ENCODE peak calls at places on chromosomes 11 and 22, in seven cellular contexts. One of them, this sample, is unnamed.
A peak's percentile ranks its signal among the peaks of the same experiment; 100 is the strongest.

GRCh38 chr22:19878461-19879247 is 24.0 kb upstream of the GNB1L start:
- DNase-seq in progenitor cell of endocrine pancreas: no peak
- DNase-seq in Right ventricle myocardium superior: no peak
- DNase-seq in psoas muscle: peak; percentile 8
- DNase-seq in HEK293T: no peak
- DNase-seq in stimulated activated CD8-positive, alpha-beta memory T cell treated with anti-CD3 and anti-CD28 coated beads, Interleukin-7, amount 100 ng/mL, for 1 hour: no peak
- DNase-seq in lower lobe of right lung: peak; percentile 37
- DNase-seq in this sample: peak; percentile 68

GRCh38 chr22:37747090-37747714 is 50.4 kb downstream of the TRIOBP start:
- DNase-seq in stimulated activated CD8-positive, alpha-beta memory T cell treated with anti-CD3 and anti-CD28 coated beads, Interleukin-7, amount 100 ng/mL, for 1 hour: no peak
- DNase-seq in progenitor cell of endocrine pancreas: no peak
- DNase-seq in HEK293T: no peak
- DNase-seq in lower lobe of right lung: no peak
- DNase-seq in psoas muscle: peak; percentile 56
- DNase-seq in Right ventricle myocardium superior: peak; percentile 64
- DNase-seq in this sample: peak; percentile 73

GRCh38 chr22:48173061-48173849 is 1410.8 kb downstream of the TBC1D22A start:
- DNase-seq in progenitor cell of endocrine pancreas: no peak
- DNase-seq in HEK293T: no peak
- DNase-seq in stimulated activated CD8-positive, alpha-beta memory T cell treated with anti-CD3 and anti-CD28 coated beads, Interleukin-7, amount 100 ng/mL, for 1 hour: no peak
- DNase-seq in psoas muscle: no peak
- DNase-seq in Right ventricle myocardium superior: no peak
- DNase-seq in lower lobe of right lung: no peak
- DNase-seq in this sample: no peak

GRCh38 chr11:33492569-33492968 is 208.1 kb downstream of the C11orf91 start:
- DNase-seq in lower lobe of right lung: no peak
- DNase-seq in HEK293T: no peak
- DNase-seq in Right ventricle myocardium superior: no peak
- DNase-seq in stimulated activated CD8-positive, alpha-beta memory T cell treated with anti-CD3 and anti-CD28 coated beads, Interleukin-7, amount 100 ng/mL, for 1 hour: no peak
- DNase-seq in psoas muscle: no peak
- DNase-seq in progenitor cell of endocrine pancreas: no peak
- DNase-seq in this sample: no peak

GRCh38 chr11:72598901-72599300 is 75.3 kb downstream of the PDE2A start:
- DNase-seq in psoas muscle: peak; percentile 51
- DNase-seq in progenitor cell of endocrine pancreas: peak; percentile 29
- DNase-seq in HEK293T: peak; percentile 24
- DNase-seq in stimulated activated CD8-positive, alpha-beta memory T cell treated with anti-CD3 and anti-CD28 coated beads, Interleukin-7, amount 100 ng/mL, for 1 hour: no peak
- DNase-seq in lower lobe of right lung: no peak
- DNase-seq in Right ventricle myocardium superior: peak; percentile 78
- DNase-seq in this sample: no peak

GRCh38 chr11:72548481-72548880 is 114.2 kb upstream of the CLPB start:
- DNase-seq in progenitor cell of endocrine pancreas: no peak
- DNase-seq in HEK293T: no peak
- DNase-seq in Right ventricle myocardium superior: no peak
- DNase-seq in psoas muscle: no peak
- DNase-seq in stimulated activated CD8-positive, alpha-beta memory T cell treated with anti-CD3 and anti-CD28 coated beads, Interleukin-7, amount 100 ng/mL, for 1 hour: no peak
- DNase-seq in lower lobe of right lung: no peak
- DNase-seq in this sample: no peak

GRCh38 chr11:34373727-34374126 is 15.9 kb upstream of the ABTB2 start:
- DNase-seq in stimulated activated CD8-positive, alpha-beta memory T cell treated with anti-CD3 and anti-CD28 coated beads, Interleukin-7, amount 100 ng/mL, for 1 hour: no peak
- DNase-seq in Right ventricle myocardium superior: no peak
- DNase-seq in HEK293T: no peak
- DNase-seq in progenitor cell of endocrine pancreas: no peak
- DNase-seq in lower lobe of right lung: no peak
- DNase-seq in psoas muscle: no peak
- DNase-seq in this sample: no peak

GRCh38 chr11:2122907-2123627 is 16.1 kb downstream of the IGF2 start:
- DNase-seq in Right ventricle myocardium superior: peak; percentile 32
- DNase-seq in HEK293T: no peak
- DNase-seq in psoas muscle: no peak
- DNase-seq in lower lobe of right lung: peak; percentile 25
- DNase-seq in progenitor cell of endocrine pancreas: no peak
- DNase-seq in stimulated activated CD8-positive, alpha-beta memory T cell treated with anti-CD3 and anti-CD28 coated beads, Interleukin-7, amount 100 ng/mL, for 1 hour: no peak
- DNase-seq in this sample: no peak

GRCh38 chr22:20430101-20430640 is 7.5 kb downstream of the SCARF2 start:
- DNase-seq in HEK293T: no peak
- DNase-seq in lower lobe of right lung: peak; percentile 42
- DNase-seq in Right ventricle myocardium superior: no peak
- DNase-seq in psoas muscle: no peak
- DNase-seq in progenitor cell of endocrine pancreas: no peak
- DNase-seq in stimulated activated CD8-positive, alpha-beta memory T cell treated with anti-CD3 and anti-CD28 coated beads, Interleukin-7, amount 100 ng/mL, for 1 hour: no peak
- DNase-seq in this sample: no peak